ENCODE peak calls at places on chromosomes 13 and 19, in nine cellular contexts. O is HCT116, D is MCF 10A, J is AG04450, H is HFFc6, W is AG09319, Z is mucosa of descending colon, V is transverse colon, T is cardiac muscle cell. A is an unnamed sample.

GRCh38 chr19:21483589-21484170 is 21.7 kb upstream of the ZNF429 start:
- DNase-seq in D (no peak), O (no peak), H (peak; percentile 10), Z (peak; percentile 61), V (peak; percentile 51), J (no peak), T (peak; percentile 16), W (no peak), A (peak; percentile 50)

GRCh38 chr13:26760835-26761582 is 423 bp upstream of the GPR12 start:
- DNase-seq in O (no peak), Z (no peak), T (no peak), V (no peak), D (no peak), J (no peak), W (no peak), H (no peak), A (no peak)

GRCh38 chr13:44013666-44014291 is 134.1 kb downstream of the LACC1 start:
- DNase-seq in O (no peak), T (peak; percentile 50), J (peak; percentile 18), H (peak; percentile 61), V (no peak), W (peak; percentile 7), D (peak; percentile 43), Z (no peak), A (no peak)

GRCh38 chr13:44243198-44243852 is 130.3 kb upstream of the SERP2 start:
- DNase-seq in W (no peak), Z (peak; percentile 31), T (peak; percentile 77), D (peak; percentile 97), J (no peak), H (peak; percentile 3), O (peak; percentile 92), V (peak; percentile 50), A (peak; percentile 45)

GRCh38 chr13:67139551-67139950 is 90.6 kb downstream of the PCDH9 start:
- DNase-seq in D (no peak), W (no peak), O (no peak), Z (no peak), J (no peak), T (no peak), V (no peak), H (no peak), A (no peak)

GRCh38 chr19:54152878-54153524 is 6.5 kb downstream of the LENG1 start:
- DNase-seq in H (no peak), O (no peak), Z (no peak), W (no peak), D (no peak), J (no peak), T (no peak), V (no peak), A (no peak)

GRCh38 chr13:33235078-33235477 is 50.5 kb downstream of the STARD13 start:
- DNase-seq in Z (no peak), O (no peak), D (no peak), V (no peak), J (no peak), W (no peak), T (peak; percentile 49), H (no peak), A (no peak)

GRCh38 chr13:76663941-76664340 is 222.3 kb downstream of the KCTD12 start:
- DNase-seq in V (no peak), Z (no peak), J (no peak), O (no peak), W (no peak), H (no peak), T (peak; percentile 71), D (peak; percentile 28), A (no peak)

GRCh38 chr13:62357887-62358645 is 942.4 kb upstream of the PCDH20 start:
- DNase-seq in O (peak; percentile 74), D (peak; percentile 74), J (peak; percentile 48), Z (no peak), V (no peak), T (peak; percentile 56), W (peak; percentile 2), H (no peak), A (peak; percentile 14)

GRCh38 chr13:72341904-72342303 is 385.5 kb downstream of the MZT1 start:
- DNase-seq in V (no peak), H (no peak), W (no peak), T (no peak), O (no peak), J (no peak), Z (no peak), D (peak; percentile 5), A (no peak)

GRCh38 chr19:54047626-54048025 is 16.1 kb downstream of the VSTM1 start:
- DNase-seq in W (no peak), D (no peak), V (no peak), H (no peak), Z (no peak), J (no peak), O (no peak), T (no peak), A (no peak)

GRCh38 chr13:31913459-31913858 is 118.1 kb upstream of the FRY start:
- DNase-seq in J (no peak), W (peak; percentile 14), V (no peak), O (no peak), T (no peak), D (peak; percentile 20), Z (no peak), H (peak; percentile 39), A (no peak)

GRCh38 chr19:5006201-5006600 is 37.3 kb downstream of the KDM4B start:
- DNase-seq in H (peak; percentile 19), Z (no peak), T (peak; percentile 61), J (no peak), V (no peak), O (no peak), D (no peak), W (no peak), A (no peak)

GRCh38 chr13:83508905-83509304 is 373.4 kb downstream of the SLITRK1 start:
- DNase-seq in T (peak; percentile 4), H (no peak), D (no peak), W (no peak), O (no peak), J (no peak), Z (no peak), V (no peak), A (no peak)

GRCh38 chr19:46393456-46394397 is 19.6 kb downstream of the CCDC8 start:
- DNase-seq in W (no peak), H (no peak), Z (no peak), J (no peak), V (no peak), O (no peak), D (no peak), T (no peak), A (no peak)

DNA sequence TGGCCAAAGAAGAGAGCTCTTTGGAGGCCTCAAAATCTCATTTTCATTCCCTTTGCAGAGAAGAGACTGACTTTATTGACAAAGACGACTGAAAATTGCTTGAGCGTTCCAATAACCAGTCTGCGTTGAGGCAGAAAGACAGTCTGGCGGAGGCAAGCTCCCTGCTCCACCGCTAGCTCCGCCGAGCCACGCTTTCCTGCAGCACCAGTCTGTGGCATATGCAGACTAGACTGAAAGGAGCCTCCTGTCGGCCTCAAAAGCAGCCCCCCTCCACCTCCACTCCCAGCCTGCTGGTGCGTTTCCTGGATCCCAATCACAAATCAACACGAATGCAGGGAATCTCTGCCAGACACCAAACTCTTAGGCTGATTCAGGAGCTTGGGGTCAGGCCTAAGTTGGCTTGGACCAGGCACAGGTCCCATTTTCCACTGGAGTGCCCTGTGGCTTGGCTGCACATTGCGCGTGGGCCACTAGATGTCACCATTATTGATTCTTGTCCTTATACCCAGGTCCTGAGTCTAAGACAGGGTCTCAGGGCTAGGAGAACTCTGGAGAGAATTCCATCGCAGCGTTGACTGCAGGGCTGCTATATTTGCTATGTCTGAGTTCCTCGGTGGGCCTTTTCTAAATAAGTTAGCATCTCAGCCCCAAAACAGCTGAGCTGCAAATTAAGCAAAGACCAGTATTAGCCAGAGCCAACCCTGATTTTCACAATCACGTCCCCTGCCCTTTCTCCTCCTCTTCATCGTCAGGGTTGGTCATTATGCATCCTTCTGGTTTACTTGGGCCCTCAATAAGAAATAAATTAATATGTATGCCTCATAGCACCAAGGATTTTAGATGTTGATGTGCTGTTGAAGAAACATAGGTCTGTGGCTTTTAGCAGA is 5.2 kb upstream of the ZNF507 start:
- DNase-seq in W (no peak), V (peak; percentile 65), T (peak; percentile 61), J (no peak), D (peak; percentile 50), Z (peak; percentile 83), O (no peak), H (peak; percentile 34), A (peak; percentile 63)
- TF ChIP-seq CTCF in W (peak; percentile 79), V (peak; percentile 64), T (peak; percentile 65), J (peak; percentile 65), D (peak; percentile 55), Z (peak; percentile 87), O (peak; percentile 29), H (peak; percentile 83), A (peak; percentile 80)

DNA sequence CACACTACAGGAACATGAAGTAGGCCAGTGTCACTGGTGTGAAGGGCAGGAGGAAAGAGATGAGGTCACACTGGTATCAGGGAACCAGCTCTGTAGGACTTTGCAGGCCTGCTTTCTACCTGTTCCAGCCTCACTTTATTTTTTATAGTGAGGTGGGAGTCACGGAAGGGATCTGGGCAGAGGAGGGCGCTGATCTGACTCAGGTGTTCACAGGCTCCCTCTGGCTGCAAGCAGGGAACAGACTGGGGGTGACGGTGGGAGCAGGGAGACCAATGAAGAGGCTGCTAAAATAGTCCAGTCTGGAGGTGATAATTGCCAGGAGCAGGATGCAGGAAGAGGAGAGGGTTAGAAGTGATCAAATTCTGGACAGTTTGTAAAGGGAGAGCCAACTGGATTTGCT is 2.8 kb downstream of the THAP8 start:
- DNase-seq in O (peak; percentile 33), Z (no peak), T (no peak), D (peak; percentile 35), H (no peak), W (no peak), V (no peak), J (no peak), A (no peak)
- TF ChIP-seq CTCF in O (peak; percentile 98), Z (no peak), T (peak; percentile 31), D (no peak), H (peak; percentile 42), W (peak; percentile 8), V (peak; percentile 13), J (peak; percentile 22), A (peak; percentile 24)

DNA sequence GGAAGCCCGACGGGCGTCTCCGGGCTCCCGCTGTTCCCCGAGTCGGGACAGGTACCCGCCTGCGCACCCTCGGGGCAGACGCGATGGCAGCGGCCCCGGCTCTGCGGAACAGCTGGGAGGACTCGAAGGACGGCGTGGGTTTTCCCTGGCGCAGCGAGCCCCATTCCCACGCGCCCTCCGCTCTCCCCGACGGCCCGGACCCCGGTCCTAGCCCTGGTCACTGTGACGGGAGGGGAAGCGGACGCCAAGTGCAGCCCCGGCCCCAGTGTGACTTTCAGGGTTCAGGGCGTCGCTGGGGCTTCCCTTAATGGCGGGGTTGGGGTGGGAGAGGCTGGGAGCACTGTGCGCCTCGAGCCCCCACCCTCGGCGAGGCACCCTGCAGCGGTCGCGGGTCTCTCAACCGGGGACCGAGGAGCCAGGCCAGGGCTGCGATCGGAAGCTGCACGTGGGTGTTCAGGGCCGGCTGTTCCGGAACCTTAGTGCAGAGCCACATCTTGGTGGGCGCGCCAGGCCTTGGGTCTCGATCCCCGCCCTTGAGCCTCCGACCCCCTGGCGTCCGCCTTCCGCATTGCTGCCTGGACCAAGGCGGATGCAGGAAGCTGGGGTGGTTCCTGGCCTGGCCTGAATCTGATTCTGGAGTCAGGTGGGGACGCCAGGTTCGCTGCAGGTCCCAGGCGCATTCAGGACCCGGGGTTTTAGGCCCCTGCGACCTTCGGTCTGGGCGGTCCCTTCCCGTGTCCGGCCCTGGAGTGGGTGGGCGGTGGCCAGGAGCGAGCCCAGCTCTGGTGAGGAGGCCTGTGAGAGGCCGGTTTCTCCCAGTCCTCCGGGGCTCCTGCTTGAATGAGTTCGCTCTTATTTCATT is 3.5 kb downstream of the LGALS7B start:
- DNase-seq in W (no peak), D (no peak), T (peak; percentile 64), O (no peak), H (no peak), J (no peak), V (peak; percentile 64), Z (peak; percentile 44), A (peak; percentile 65)
- TF ChIP-seq CTCF in W (peak; percentile 19), D (no peak), T (peak; percentile 47), O (no peak), H (peak; percentile 43), J (peak; percentile 20), V (peak; percentile 58), Z (peak; percentile 18), A (no peak)

GRCh38 chr19:1016647-1017114 is 4.2 kb downstream of the TMEM259 start:
- DNase-seq in Z (peak; percentile 59), D (peak; percentile 62), V (peak; percentile 60), J (no peak), H (peak; percentile 78), T (no peak), W (no peak), O (no peak), A (no peak)
- TF ChIP-seq CTCF in Z (no peak), D (no peak), V (no peak), J (no peak), H (no peak), T (no peak), W (no peak), O (no peak), A (no peak)